ENCODE peak calls at places on chromosomes 13 and 19, in four cellular contexts. One of them, this sample, is unnamed.

GRCh38 chr19:15538774-15539173 is 30.4 kb downstream of the CYP4F22 start:
- DNase-seq in HepG2: no peak
- DNase-seq in K562: peak; percentile 20
- DNase-seq in A549: no peak
- DNase-seq in this sample: no peak

GRCh38 chr19:51101171-51101865 is 6.9 kb downstream of the CTU1 start:
- DNase-seq in HepG2: no peak
- DNase-seq in K562: no peak
- DNase-seq in A549: no peak
- DNase-seq in this sample: no peak

GRCh38 chr13:113558461-113558860 is 26.1 kb upstream of the TFDP1 start:
- DNase-seq in HepG2: no peak
- DNase-seq in K562: no peak
- DNase-seq in A549: no peak
- DNase-seq in this sample: no peak

GRCh38 chr13:60671386-60671785 is 274.4 kb downstream of the TDRD3 start:
- DNase-seq in HepG2: no peak
- DNase-seq in K562: no peak
- DNase-seq in A549: no peak
- DNase-seq in this sample: no peak

GRCh38 chr13:100089633-100090032 is 740 bp downstream of the PCCA start:
- DNase-seq in HepG2: no peak
- DNase-seq in K562: peak; percentile 10
- DNase-seq in A549: no peak
- DNase-seq in this sample: no peak

GRCh38 chr19:3403489-3404323 is 37.3 kb downstream of the NFIC start:
- DNase-seq in HepG2: peak; percentile 48
- DNase-seq in K562: peak; percentile 53
- DNase-seq in A549: no peak
- DNase-seq in this sample: peak; percentile 31

GRCh38 chr13:101149735-101150380 is 266.4 kb downstream of the NALCN start:
- DNase-seq in HepG2: no peak
- DNase-seq in K562: peak; percentile 2
- DNase-seq in A549: peak; percentile 13
- DNase-seq in this sample: peak; percentile 62

GRCh38 chr19:18777156-18777724 is 13.9 kb downstream of the COMP start:
- DNase-seq in HepG2: no peak
- DNase-seq in K562: no peak
- DNase-seq in A549: no peak
- DNase-seq in this sample: no peak

GRCh38 chr13:50079278-50080157 is 64.3 kb downstream of the KCNRG start:
- DNase-seq in HepG2: no peak
- DNase-seq in K562: no peak
- DNase-seq in A549: no peak
- DNase-seq in this sample: no peak

GRCh38 chr19:4197625-4198466 is 15.4 kb downstream of the ANKRD24 start:
- DNase-seq in HepG2: no peak
- DNase-seq in K562: no peak
- DNase-seq in A549: peak; percentile 55
- DNase-seq in this sample: peak; percentile 87

GRCh38 chr19:6271721-6272410 is 7.9 kb downstream of the MLLT1 start:
- DNase-seq in HepG2: no peak
- DNase-seq in K562: peak; percentile 72
- DNase-seq in A549: no peak
- DNase-seq in this sample: peak; percentile 56

GRCh38 chr13:40660692-40661091 is 5.7 kb downstream of the FOXO1 start:
- DNase-seq in HepG2: no peak
- DNase-seq in K562: no peak
- DNase-seq in A549: no peak
- DNase-seq in this sample: no peak

GRCh38 chr19:49894011-49894664 is 2.5 kb downstream of the IL4I1 start:
- DNase-seq in HepG2: no peak
- DNase-seq in K562: no peak
- DNase-seq in A549: no peak
- DNase-seq in this sample: no peak

GRCh38 chr13:105219636-105220035 is 1315.8 kb downstream of the EFNB2 start:
- DNase-seq in HepG2: no peak
- DNase-seq in K562: no peak
- DNase-seq in A549: no peak
- DNase-seq in this sample: no peak

GRCh38 chr13:69603144-69603853 is 504.3 kb upstream of the ATXN8OS start:
- DNase-seq in HepG2: no peak
- DNase-seq in K562: no peak
- DNase-seq in A549: no peak
- DNase-seq in this sample: no peak

GRCh38 chr13:111502957-111503356 is 182.5 kb downstream of the TEX29 start:
- DNase-seq in HepG2: no peak
- DNase-seq in K562: no peak
- DNase-seq in A549: no peak
- DNase-seq in this sample: no peak

GRCh38 chr19:49104229-49104864 is 9.8 kb upstream of the LIN7B start:
- DNase-seq in HepG2: no peak
- DNase-seq in K562: no peak
- DNase-seq in A549: no peak
- DNase-seq in this sample: no peak

GRCh38 chr13:50244913-50245574 is 229.8 kb downstream of the KCNRG start:
- DNase-seq in HepG2: peak; percentile 99
- DNase-seq in K562: peak; percentile 74
- DNase-seq in A549: peak; percentile 90
- DNase-seq in this sample: no peak

GRCh38 chr19:35136977-35137702 is 1.5 kb upstream of the FXYD1 start:
- DNase-seq in HepG2: peak; percentile 68
- DNase-seq in K562: no peak
- DNase-seq in A549: no peak
- DNase-seq in this sample: no peak

GRCh38 chr13:108322206-108322824 is 52.8 kb downstream of the TNFSF13B start:
- DNase-seq in HepG2: peak; percentile 23
- DNase-seq in K562: peak; percentile 47
- DNase-seq in A549: peak; percentile 27
- DNase-seq in this sample: peak; percentile 70

GRCh38 chr13:33487575-33488243 is 202.2 kb upstream of the STARD13 start:
- DNase-seq in HepG2: peak; percentile 10
- DNase-seq in K562: peak; percentile 2
- DNase-seq in A549: peak; percentile 29
- DNase-seq in this sample: peak; percentile 38

GRCh38 chr19:5623397-5624153 is 692 bp downstream of the SAFB start:
- DNase-seq in HepG2: no peak
- DNase-seq in K562: peak; percentile 26
- DNase-seq in A549: no peak
- DNase-seq in this sample: no peak

GRCh38 chr19:55623130-55623868 is 1.1 kb downstream of the ZNF784 start:
- DNase-seq in HepG2: no peak
- DNase-seq in K562: peak; percentile 42
- DNase-seq in A549: no peak
- DNase-seq in this sample: no peak

GRCh38 chr19:18298601-18299000 is 17.2 kb upstream of the JUND start:
- DNase-seq in HepG2: no peak
- DNase-seq in K562: no peak
- DNase-seq in A549: no peak
- DNase-seq in this sample: no peak

GRCh38 chr13:26882731-26883130 is 122.1 kb upstream of the GPR12 start:
- DNase-seq in HepG2: no peak
- DNase-seq in K562: no peak
- DNase-seq in A549: no peak
- DNase-seq in this sample: no peak

GRCh38 chr19:52670046-52670445 is 31.9 kb upstream of the ZNF83 start:
- DNase-seq in HepG2: no peak
- DNase-seq in K562: no peak
- DNase-seq in A549: no peak
- DNase-seq in this sample: peak; percentile 3

GRCh38 chr13:29563941-29564340 is 31.5 kb downstream of the SLC7A1 start:
- DNase-seq in HepG2: no peak
- DNase-seq in K562: no peak
- DNase-seq in A549: no peak
- DNase-seq in this sample: no peak

GRCh38 chr13:29566206-29566605 is 29.3 kb downstream of the SLC7A1 start:
- DNase-seq in HepG2: no peak
- DNase-seq in K562: no peak
- DNase-seq in A549: no peak
- DNase-seq in this sample: no peak

GRCh38 chr13:29562762-29563161 is 32.7 kb downstream of the SLC7A1 start:
- DNase-seq in HepG2: no peak
- DNase-seq in K562: no peak
- DNase-seq in A549: no peak
- DNase-seq in this sample: no peak

GRCh38 chr13:29564828-29565227 is 30.7 kb downstream of the SLC7A1 start:
- DNase-seq in HepG2: no peak
- DNase-seq in K562: no peak
- DNase-seq in A549: no peak
- DNase-seq in this sample: no peak

DNA sequence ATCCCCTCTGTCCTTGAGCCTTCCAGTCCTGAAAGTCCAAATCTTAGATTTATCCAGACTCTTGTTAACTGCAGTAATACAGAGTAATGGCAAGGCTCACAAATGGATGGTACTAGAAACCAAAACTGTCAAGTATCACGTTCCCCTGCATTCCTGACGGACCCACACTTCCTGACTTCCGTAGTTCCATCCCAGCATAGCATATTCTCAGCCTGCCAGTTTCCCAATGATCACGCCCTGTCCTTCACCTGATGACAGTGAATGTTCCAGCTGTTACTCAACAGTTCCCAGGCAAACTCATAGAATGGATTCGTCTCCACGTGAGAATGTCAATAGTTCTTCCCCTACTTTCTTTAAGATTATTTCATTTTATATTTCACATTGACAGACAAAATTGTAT is 33.6 kb downstream of the SLC7A1 start:
- DNase-seq in HepG2: peak; percentile 25
- DNase-seq in K562: no peak
- DNase-seq in A549: no peak
- DNase-seq in this sample: peak; percentile 34
- TF ChIP-seq REST in HepG2: no peak
- TF ChIP-seq REST in K562: no peak
- TF ChIP-seq REST in A549: no peak
- TF ChIP-seq REST in this sample: no peak

GRCh38 chr19:40088299-40089047 is 2.3 kb downstream of the ZNF780A start:
- DNase-seq in HepG2: no peak
- DNase-seq in K562: no peak
- DNase-seq in A549: no peak
- DNase-seq in this sample: no peak

GRCh38 chr19:40084948-40085347 is 5.8 kb downstream of the ZNF780A start:
- DNase-seq in HepG2: peak; percentile 90
- DNase-seq in K562: peak; percentile 24
- DNase-seq in A549: no peak
- DNase-seq in this sample: peak; percentile 45

GRCh38 chr19:40089462-40089861 is 1.3 kb downstream of the ZNF780A start:
- DNase-seq in HepG2: no peak
- DNase-seq in K562: peak; percentile 6
- DNase-seq in A549: no peak
- DNase-seq in this sample: no peak

GRCh38 chr19:40091205-40092129 is 724 bp upstream of the ZNF780A start:
- DNase-seq in HepG2: no peak
- DNase-seq in K562: no peak
- DNase-seq in A549: no peak
- DNase-seq in this sample: peak; percentile 2

DNA sequence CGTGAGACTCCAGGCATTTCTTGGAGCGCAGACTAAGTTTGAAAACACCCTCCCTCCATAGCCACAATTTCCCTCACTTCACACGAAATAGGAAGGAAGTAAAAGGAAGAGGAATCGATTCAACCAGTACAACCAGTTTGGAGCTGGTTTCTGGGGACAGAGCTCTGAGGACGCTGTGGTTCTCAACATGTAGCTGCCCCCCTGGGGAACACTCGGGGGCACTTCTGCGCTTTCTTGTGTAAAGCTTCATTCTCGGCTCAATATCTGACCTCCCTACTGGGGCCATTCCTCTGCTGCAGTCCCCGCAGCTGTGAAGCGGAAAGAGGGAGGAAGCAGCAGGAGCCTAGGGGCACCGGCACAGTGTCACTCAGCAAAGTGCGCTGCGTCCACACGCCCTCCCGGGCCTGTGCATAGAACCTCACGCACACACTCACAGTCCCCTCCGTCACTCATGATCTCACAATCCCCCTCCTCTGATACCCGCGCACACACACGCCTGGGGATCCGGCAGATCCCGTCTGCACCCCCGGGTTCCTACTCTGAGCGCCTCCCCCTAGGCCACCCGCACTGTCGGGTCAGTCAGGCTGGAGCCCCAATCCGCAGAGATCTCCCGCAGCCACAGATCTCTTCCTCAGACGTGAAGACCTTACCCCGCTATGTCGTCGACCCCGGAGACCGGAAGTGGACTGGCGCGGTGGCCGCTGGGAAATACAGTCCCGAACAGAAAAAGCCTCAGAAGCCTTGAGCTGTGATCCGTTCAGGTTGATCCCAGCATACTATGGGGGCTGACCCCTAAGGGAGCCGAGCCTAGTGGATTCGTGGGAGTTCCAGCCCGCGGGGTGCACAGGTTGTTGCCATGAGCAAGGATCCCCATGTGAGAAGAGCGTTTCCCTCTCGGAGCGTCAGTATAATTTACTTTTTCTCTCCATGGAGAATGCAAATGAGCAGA is at the start of gene ZNF780A:
- DNase-seq in HepG2: peak; percentile 82
- DNase-seq in K562: peak; percentile 92
- DNase-seq in A549: peak; percentile 89
- DNase-seq in this sample: peak; percentile 91
- TF ChIP-seq REST in HepG2: no peak
- TF ChIP-seq REST in K562: no peak
- TF ChIP-seq REST in A549: no peak
- TF ChIP-seq REST in this sample: no peak

GRCh38 chr13:98697833-98698232 is 54.6 kb downstream of the SLC15A1 start:
- DNase-seq in HepG2: no peak
- DNase-seq in K562: no peak
- DNase-seq in A549: no peak
- DNase-seq in this sample: no peak
- TF ChIP-seq REST in HepG2: no peak
- TF ChIP-seq REST in K562: no peak
- TF ChIP-seq REST in A549: no peak
- TF ChIP-seq REST in this sample: no peak

DNA sequence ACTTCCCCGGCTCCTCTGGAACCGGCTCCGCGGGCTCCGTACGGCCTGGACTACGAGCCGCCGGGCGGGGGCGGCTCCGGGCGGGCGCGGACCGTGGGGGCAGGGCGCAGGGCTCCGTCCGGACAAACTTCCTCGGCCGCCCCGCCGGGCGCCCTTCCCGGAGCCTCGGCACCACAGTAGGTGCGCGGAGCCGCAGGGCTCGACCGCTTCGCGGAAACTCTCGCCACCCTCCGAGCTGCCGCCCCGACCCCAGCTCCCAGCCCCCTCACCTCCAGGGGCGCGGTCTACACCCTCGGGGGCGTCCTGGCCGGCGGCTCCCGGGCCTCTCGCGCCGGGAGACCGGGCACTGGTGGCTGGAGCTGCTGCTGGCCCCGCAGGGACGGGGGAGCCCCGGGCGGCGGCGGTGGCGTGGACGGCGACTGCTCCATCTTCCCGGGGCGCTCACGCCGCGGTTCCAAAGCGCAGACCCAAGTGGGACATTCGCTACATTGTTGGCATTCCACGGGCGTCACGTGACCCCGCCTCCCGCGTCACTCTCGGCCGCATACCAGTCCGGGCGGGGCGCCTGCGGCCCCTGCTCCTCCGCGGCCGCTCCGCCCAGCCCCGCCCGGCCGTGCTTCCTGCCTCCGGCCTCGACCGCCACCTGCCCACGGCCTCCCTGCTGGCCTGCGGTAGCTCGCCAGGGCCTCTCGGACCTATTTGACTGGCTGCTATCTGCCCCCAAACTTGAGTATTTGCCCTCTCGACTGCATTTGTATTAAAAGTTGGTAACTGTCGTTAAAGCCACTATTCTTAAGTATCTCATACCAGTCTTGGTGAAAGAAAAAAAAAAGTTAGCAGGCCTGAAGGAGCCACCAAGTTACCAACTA is at the start of gene LATS2:
- DNase-seq in HepG2: peak; percentile 87
- DNase-seq in K562: peak; percentile 88
- DNase-seq in A549: peak; percentile 89
- DNase-seq in this sample: peak; percentile 99
- TF ChIP-seq REST in HepG2: no peak
- TF ChIP-seq REST in K562: no peak
- TF ChIP-seq REST in A549: no peak
- TF ChIP-seq REST in this sample: no peak

This sample was measured in GM23338.